ENCODE peak calls at places on chromosome 4, in ten cellular contexts. One of them, this sample, is unnamed.

GRCh38 chr4:124883642-124884041 is 171.1 kb upstream of the ANKRD50 start:
- DNase-seq in body of pancreas: no peak
- DNase-seq in BE2C: no peak
- DNase-seq in mucosa of descending colon: no peak
- DNase-seq in IMR-90: peak
- DNase-seq in suprapubic skin: no peak
- DNase-seq in colonic mucosa: no peak
- DNase-seq in fibroblast of lung: peak
- DNase-seq in fibroblast of the aortic adventitia: peak
- DNase-seq in A549: no peak
- DNase-seq in this sample: no peak

GRCh38 chr4:149248191-149248590 is 567.5 kb downstream of the IQCM start:
- DNase-seq in body of pancreas: no peak
- DNase-seq in BE2C: no peak
- DNase-seq in mucosa of descending colon: no peak
- DNase-seq in IMR-90: no peak
- DNase-seq in suprapubic skin: no peak
- DNase-seq in colonic mucosa: no peak
- DNase-seq in fibroblast of lung: no peak
- DNase-seq in fibroblast of the aortic adventitia: no peak
- DNase-seq in A549: no peak
- DNase-seq in this sample: no peak

GRCh38 chr4:68451246-68452211 is 4.3 kb downstream of the TMPRSS11E start:
- DNase-seq in body of pancreas: no peak
- DNase-seq in BE2C: no peak
- DNase-seq in mucosa of descending colon: no peak
- DNase-seq in IMR-90: peak
- DNase-seq in suprapubic skin: no peak
- DNase-seq in colonic mucosa: no peak
- DNase-seq in fibroblast of lung: no peak
- DNase-seq in fibroblast of the aortic adventitia: peak
- DNase-seq in A549: no peak
- DNase-seq in this sample: no peak

GRCh38 chr4:141565379-141566089 is 70.8 kb upstream of the IL15 start:
- DNase-seq in body of pancreas: no peak
- DNase-seq in BE2C: no peak
- DNase-seq in mucosa of descending colon: no peak
- DNase-seq in IMR-90: peak
- DNase-seq in suprapubic skin: no peak
- DNase-seq in colonic mucosa: no peak
- DNase-seq in fibroblast of lung: no peak
- DNase-seq in fibroblast of the aortic adventitia: no peak
- DNase-seq in A549: peak
- DNase-seq in this sample: no peak

GRCh38 chr4:125765936-125766335 is 451.2 kb downstream of the FAT4 start:
- DNase-seq in body of pancreas: no peak
- DNase-seq in BE2C: no peak
- DNase-seq in mucosa of descending colon: no peak
- DNase-seq in IMR-90: peak
- DNase-seq in suprapubic skin: no peak
- DNase-seq in colonic mucosa: no peak
- DNase-seq in fibroblast of lung: peak
- DNase-seq in fibroblast of the aortic adventitia: peak
- DNase-seq in A549: no peak
- DNase-seq in this sample: no peak

GRCh38 chr4:144818136-144818535 is 172.2 kb downstream of the HHIP start:
- DNase-seq in body of pancreas: no peak
- DNase-seq in BE2C: no peak
- DNase-seq in mucosa of descending colon: no peak
- DNase-seq in IMR-90: no peak
- DNase-seq in suprapubic skin: no peak
- DNase-seq in colonic mucosa: no peak
- DNase-seq in fibroblast of lung: no peak
- DNase-seq in fibroblast of the aortic adventitia: no peak
- DNase-seq in A549: no peak
- DNase-seq in this sample: no peak

GRCh38 chr4:25481648-25482047 is 104.6 kb downstream of the ANAPC4 start:
- DNase-seq in body of pancreas: no peak
- DNase-seq in BE2C: no peak
- DNase-seq in mucosa of descending colon: no peak
- DNase-seq in IMR-90: no peak
- DNase-seq in suprapubic skin: no peak
- DNase-seq in colonic mucosa: no peak
- DNase-seq in fibroblast of lung: no peak
- DNase-seq in fibroblast of the aortic adventitia: no peak
- DNase-seq in A549: no peak
- DNase-seq in this sample: no peak

GRCh38 chr4:314296-314903 is 9.1 kb upstream of the ZNF732 start:
- DNase-seq in body of pancreas: no peak
- DNase-seq in BE2C: no peak
- DNase-seq in mucosa of descending colon: no peak
- DNase-seq in IMR-90: no peak
- DNase-seq in suprapubic skin: no peak
- DNase-seq in colonic mucosa: no peak
- DNase-seq in fibroblast of lung: no peak
- DNase-seq in fibroblast of the aortic adventitia: no peak
- DNase-seq in A549: no peak
- DNase-seq in this sample: no peak

GRCh38 chr4:25770844-25771243 is 91.9 kb downstream of the SEL1L3 start:
- DNase-seq in body of pancreas: no peak
- DNase-seq in BE2C: no peak
- DNase-seq in mucosa of descending colon: no peak
- DNase-seq in IMR-90: no peak
- DNase-seq in suprapubic skin: no peak
- DNase-seq in colonic mucosa: no peak
- DNase-seq in fibroblast of lung: no peak
- DNase-seq in fibroblast of the aortic adventitia: no peak
- DNase-seq in A549: no peak
- DNase-seq in this sample: no peak

GRCh38 chr4:80187677-80188076 is 9.6 kb upstream of the PRDM8 start:
- DNase-seq in body of pancreas: no peak
- DNase-seq in BE2C: no peak
- DNase-seq in mucosa of descending colon: no peak
- DNase-seq in IMR-90: no peak
- DNase-seq in suprapubic skin: no peak
- DNase-seq in colonic mucosa: no peak
- DNase-seq in fibroblast of lung: no peak
- DNase-seq in fibroblast of the aortic adventitia: no peak
- DNase-seq in A549: no peak
- DNase-seq in this sample: no peak

GRCh38 chr4:80184791-80185756 is 12.2 kb upstream of the PRDM8 start:
- DNase-seq in body of pancreas: no peak
- DNase-seq in BE2C: no peak
- DNase-seq in mucosa of descending colon: peak
- DNase-seq in IMR-90: no peak
- DNase-seq in suprapubic skin: no peak
- DNase-seq in colonic mucosa: no peak
- DNase-seq in fibroblast of lung: no peak
- DNase-seq in fibroblast of the aortic adventitia: no peak
- DNase-seq in A549: no peak
- DNase-seq in this sample: no peak

GRCh38 chr4:80184053-80184790 is 13.1 kb upstream of the PRDM8 start:
- DNase-seq in body of pancreas: peak
- DNase-seq in BE2C: peak
- DNase-seq in mucosa of descending colon: peak
- DNase-seq in IMR-90: peak
- DNase-seq in suprapubic skin: peak
- DNase-seq in colonic mucosa: peak
- DNase-seq in fibroblast of lung: peak
- DNase-seq in fibroblast of the aortic adventitia: peak
- DNase-seq in A549: peak
- DNase-seq in this sample: peak

GRCh38 chr4:80186666-80187065 is 10.6 kb upstream of the PRDM8 start:
- DNase-seq in body of pancreas: no peak
- DNase-seq in BE2C: no peak
- DNase-seq in mucosa of descending colon: no peak
- DNase-seq in IMR-90: no peak
- DNase-seq in suprapubic skin: no peak
- DNase-seq in colonic mucosa: no peak
- DNase-seq in fibroblast of lung: no peak
- DNase-seq in fibroblast of the aortic adventitia: no peak
- DNase-seq in A549: no peak
- DNase-seq in this sample: no peak

DNA sequence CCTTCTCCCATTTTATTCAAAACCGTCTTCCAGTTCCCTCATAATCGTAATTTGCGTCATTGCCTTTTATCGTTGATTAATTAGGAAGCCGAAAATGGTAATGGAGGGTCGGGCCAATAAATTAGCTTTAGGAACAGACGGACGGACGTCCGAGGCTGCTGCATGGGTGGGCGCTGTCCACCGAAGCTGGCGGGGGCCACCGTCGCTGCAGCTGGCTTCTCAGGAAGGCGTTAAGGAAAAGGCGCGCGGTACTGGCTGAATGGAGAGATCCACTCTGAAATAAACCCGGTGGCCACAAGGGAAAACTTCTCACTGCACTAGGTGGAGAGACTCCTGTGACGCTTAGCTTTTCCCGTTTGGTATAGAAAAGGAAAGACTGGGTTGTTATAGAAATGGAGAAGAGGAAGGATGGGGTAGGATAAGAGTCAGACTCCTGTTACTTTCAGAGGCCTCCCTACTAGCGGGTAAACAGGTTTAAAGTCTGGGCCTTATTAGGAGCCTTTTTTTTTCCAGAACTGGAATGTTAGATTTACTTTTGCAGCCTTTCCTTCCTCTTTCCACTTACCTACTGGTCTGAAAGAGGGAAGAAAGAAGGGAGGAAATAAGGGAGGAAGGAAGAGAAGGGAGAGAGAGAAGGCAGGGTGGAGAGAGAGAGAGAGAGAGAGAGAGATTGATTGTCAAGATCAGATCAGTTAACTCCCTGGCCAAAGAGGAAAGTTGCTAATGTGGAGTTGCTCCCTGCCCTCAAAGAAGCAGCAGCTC is 11.3 kb upstream of the PRDM8 start:
- DNase-seq in body of pancreas: no peak
- DNase-seq in BE2C: no peak
- DNase-seq in mucosa of descending colon: no peak
- DNase-seq in IMR-90: peak
- DNase-seq in suprapubic skin: no peak
- DNase-seq in colonic mucosa: no peak
- DNase-seq in fibroblast of lung: no peak
- DNase-seq in fibroblast of the aortic adventitia: no peak
- DNase-seq in A549: no peak
- DNase-seq in this sample: no peak
- H3K4me3 ChIP-seq in body of pancreas: no peak
- H3K4me3 ChIP-seq in BE2C: no peak
- H3K4me3 ChIP-seq in mucosa of descending colon: no peak
- H3K4me3 ChIP-seq in IMR-90: peak
- H3K4me3 ChIP-seq in suprapubic skin: peak
- H3K4me3 ChIP-seq in colonic mucosa: peak
- H3K4me3 ChIP-seq in fibroblast of lung: peak
- H3K4me3 ChIP-seq in fibroblast of the aortic adventitia: peak
- H3K4me3 ChIP-seq in A549: no peak
- H3K4me3 ChIP-seq in this sample: no peak

DNA sequence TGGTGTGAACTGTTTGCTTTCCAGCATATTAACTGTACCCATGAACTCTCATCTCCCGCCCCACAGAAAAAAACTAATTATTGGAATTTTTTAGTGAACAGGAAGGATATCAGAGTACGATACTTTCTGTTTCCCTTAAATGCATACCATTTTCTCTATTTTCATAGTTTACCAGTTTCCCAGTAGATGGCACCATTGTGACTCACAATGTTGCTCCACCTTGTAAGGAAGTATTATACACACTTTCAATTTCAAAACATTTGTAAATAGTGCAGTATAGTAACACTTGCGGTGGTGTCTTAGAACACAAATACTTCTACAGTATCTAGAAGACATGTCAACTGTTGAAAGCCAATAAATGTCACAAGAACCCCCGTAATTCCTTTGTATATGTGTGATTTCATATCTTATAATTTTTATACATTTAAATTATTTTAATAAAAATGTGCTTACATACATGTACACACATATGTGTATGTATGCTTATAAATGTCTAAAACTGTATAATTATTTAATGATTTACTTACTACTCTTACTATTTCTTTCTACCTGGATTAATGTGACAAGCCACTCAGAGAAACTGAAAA is 167.3 kb downstream of the SLIT2 start:
- DNase-seq in body of pancreas: peak
- DNase-seq in BE2C: no peak
- DNase-seq in mucosa of descending colon: peak
- DNase-seq in IMR-90: peak
- DNase-seq in suprapubic skin: no peak
- DNase-seq in colonic mucosa: no peak
- DNase-seq in fibroblast of lung: peak
- DNase-seq in fibroblast of the aortic adventitia: peak
- DNase-seq in A549: peak
- DNase-seq in this sample: peak
- H3K4me3 ChIP-seq in body of pancreas: no peak
- H3K4me3 ChIP-seq in BE2C: no peak
- H3K4me3 ChIP-seq in mucosa of descending colon: no peak
- H3K4me3 ChIP-seq in IMR-90: peak
- H3K4me3 ChIP-seq in suprapubic skin: peak
- H3K4me3 ChIP-seq in colonic mucosa: no peak
- H3K4me3 ChIP-seq in fibroblast of lung: peak
- H3K4me3 ChIP-seq in fibroblast of the aortic adventitia: peak
- H3K4me3 ChIP-seq in A549: no peak
- H3K4me3 ChIP-seq in this sample: no peak

GRCh38 chr4:7902826-7903225 is 36.8 kb downstream of the AFAP1 start:
- DNase-seq in body of pancreas: no peak
- DNase-seq in BE2C: no peak
- DNase-seq in mucosa of descending colon: no peak
- DNase-seq in IMR-90: no peak
- DNase-seq in suprapubic skin: no peak
- DNase-seq in colonic mucosa: no peak
- DNase-seq in fibroblast of lung: no peak
- DNase-seq in fibroblast of the aortic adventitia: no peak
- DNase-seq in A549: no peak
- DNase-seq in this sample: no peak
- H3K4me3 ChIP-seq in body of pancreas: no peak
- H3K4me3 ChIP-seq in BE2C: peak
- H3K4me3 ChIP-seq in mucosa of descending colon: no peak
- H3K4me3 ChIP-seq in IMR-90: no peak
- H3K4me3 ChIP-seq in suprapubic skin: no peak
- H3K4me3 ChIP-seq in colonic mucosa: no peak
- H3K4me3 ChIP-seq in fibroblast of lung: no peak
- H3K4me3 ChIP-seq in fibroblast of the aortic adventitia: no peak
- H3K4me3 ChIP-seq in A549: no peak
- H3K4me3 ChIP-seq in this sample: no peak

DNA sequence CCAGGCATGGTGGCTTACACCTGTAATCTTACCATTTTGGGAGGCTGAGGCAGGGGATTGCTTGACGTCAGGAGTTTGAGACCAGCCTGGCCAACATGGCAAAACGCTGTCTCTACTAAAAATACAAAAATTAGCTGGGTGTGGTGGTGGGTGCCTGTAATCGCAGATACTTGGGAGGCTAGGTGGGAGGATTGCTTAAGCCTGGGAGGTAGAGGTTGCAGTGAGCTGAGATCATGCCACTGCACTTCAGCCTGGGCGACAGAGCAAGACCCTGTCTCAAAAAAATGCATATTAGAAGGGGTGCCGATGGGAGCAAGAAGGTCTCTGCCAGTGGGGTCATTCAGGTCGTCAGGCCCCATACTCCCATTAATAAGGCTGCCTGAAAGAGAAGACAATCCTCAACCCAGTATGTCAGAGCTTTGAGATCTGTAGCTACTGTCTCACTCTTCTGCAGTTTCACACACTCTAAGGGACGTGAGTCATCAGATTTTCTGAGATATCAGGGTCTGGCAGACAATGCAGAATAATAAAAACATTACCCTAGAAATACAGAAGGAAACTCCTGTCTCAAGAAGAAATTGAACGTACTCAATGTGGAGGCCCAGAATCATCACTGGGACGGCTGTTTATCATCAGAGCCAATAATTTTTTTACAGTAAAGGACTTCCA is 176.7 kb upstream of the FAT1 start:
- DNase-seq in body of pancreas: no peak
- DNase-seq in BE2C: no peak
- DNase-seq in mucosa of descending colon: no peak
- DNase-seq in IMR-90: peak
- DNase-seq in suprapubic skin: no peak
- DNase-seq in colonic mucosa: no peak
- DNase-seq in fibroblast of lung: peak
- DNase-seq in fibroblast of the aortic adventitia: peak
- DNase-seq in A549: peak
- DNase-seq in this sample: peak
- H3K4me3 ChIP-seq in body of pancreas: no peak
- H3K4me3 ChIP-seq in BE2C: no peak
- H3K4me3 ChIP-seq in mucosa of descending colon: no peak
- H3K4me3 ChIP-seq in IMR-90: no peak
- H3K4me3 ChIP-seq in suprapubic skin: no peak
- H3K4me3 ChIP-seq in colonic mucosa: no peak
- H3K4me3 ChIP-seq in fibroblast of lung: no peak
- H3K4me3 ChIP-seq in fibroblast of the aortic adventitia: no peak
- H3K4me3 ChIP-seq in A549: no peak
- H3K4me3 ChIP-seq in this sample: no peak